ENCODE peak calls at places on chromosomes 11 and 22, in ten cellular contexts. B is GM10248, T is heart right ventricle, S is endothelial cell, X is GM12865, H is PC-3, E is kidney epithelial cell, L is A549, R is cardiac fibroblast, U is fibroblast of the aortic adventitia. W is an unnamed sample.
A peak's percentile ranks its signal among the peaks of the same experiment; 100 is the strongest.

GRCh38 chr11:4072668-4073285 is 21.8 kb upstream of the RRM1 start:
- DNase-seq in B (peak; percentile 62), T (no peak), S (peak; percentile 66), X (peak; percentile 84), H (peak; percentile 81), E (no peak), L (peak; percentile 67), R (peak; percentile 87), U (peak; percentile 89), W (peak; percentile 66)

GRCh38 chr11:403021-403760 is 9.2 kb downstream of the PKP3 start:
- DNase-seq in B (no peak), T (no peak), S (no peak), X (no peak), H (no peak), E (no peak), L (no peak), R (no peak), U (no peak), W (no peak)

GRCh38 chr11:36391062-36391461 is 95.0 kb downstream of the PRR5L start:
- DNase-seq in B (no peak), T (no peak), S (no peak), X (no peak), H (no peak), E (no peak), L (no peak), R (no peak), U (no peak), W (no peak)

GRCh38 chr11:121435796-121436511 is 16.2 kb upstream of the SORL1 start:
- DNase-seq in B (no peak), T (no peak), S (no peak), X (no peak), H (no peak), E (no peak), L (no peak), R (no peak), U (no peak), W (no peak)

GRCh38 chr11:844693-845644 is 2.3 kb downstream of the TSPAN4 start:
- DNase-seq in B (peak; percentile 63), T (peak; percentile 91), S (peak; percentile 72), X (no peak), H (peak; percentile 74), E (no peak), L (peak; percentile 83), R (peak; percentile 99), U (peak; percentile 99), W (peak; percentile 77)

GRCh38 chr11:62201376-62201775 is 7.1 kb upstream of the SCGB2A1 start:
- DNase-seq in B (no peak), T (no peak), S (no peak), X (no peak), H (peak; percentile 68), E (no peak), L (no peak), R (no peak), U (no peak), W (no peak)

GRCh38 chr22:33909906-33910305 is 10.4 kb downstream of the LARGE1 start:
- DNase-seq in B (no peak), T (no peak), S (no peak), X (no peak), H (no peak), E (no peak), L (no peak), R (peak; percentile 33), U (peak; percentile 56), W (no peak)

GRCh38 chr22:42797021-42797420 is 60.1 kb downstream of the ARFGAP3 start:
- DNase-seq in B (no peak), T (no peak), S (no peak), X (no peak), H (no peak), E (no peak), L (no peak), R (peak; percentile 67), U (no peak), W (no peak)

GRCh38 chr11:96097844-96098421 is 174.0 kb upstream of the MTMR2 start:
- DNase-seq in B (no peak), T (no peak), S (no peak), X (no peak), H (peak; percentile 44), E (no peak), L (no peak), R (peak; percentile 39), U (peak; percentile 35), W (no peak)

GRCh38 chr11:126391970-126392637 is 36.6 kb downstream of the ST3GAL4 start:
- DNase-seq in B (no peak), T (no peak), S (no peak), X (peak; percentile 39), H (no peak), E (no peak), L (no peak), R (peak; percentile 45), U (no peak), W (no peak)

GRCh38 chr11:46541593-46542371 is 52.0 kb downstream of the AMBRA1 start:
- DNase-seq in B (no peak), T (peak; percentile 51), S (no peak), X (no peak), H (no peak), E (no peak), L (no peak), R (no peak), U (no peak), W (no peak)

GRCh38 chr22:33842421-33843094 is 77.7 kb downstream of the LARGE1 start:
- DNase-seq in B (no peak), T (no peak), S (no peak), X (peak; percentile 87), H (no peak), E (no peak), L (no peak), R (no peak), U (no peak), W (no peak)

GRCh38 chr11:14967581-14968214 is 4.5 kb downstream of the CALCA start:
- DNase-seq in B (no peak), T (no peak), S (no peak), X (no peak), H (no peak), E (no peak), L (no peak), R (no peak), U (no peak), W (no peak)

GRCh38 chr11:14973621-14974020 is 1.5 kb upstream of the CALCA start:
- DNase-seq in B (no peak), T (peak; percentile 13), S (peak; percentile 45), X (peak; percentile 41), H (no peak), E (no peak), L (no peak), R (peak; percentile 11), U (peak; percentile 18), W (no peak)

GRCh38 chr11:14971865-14972580 is at the start of gene CALCA:
- DNase-seq in B (no peak), T (no peak), S (no peak), X (no peak), H (no peak), E (no peak), L (no peak), R (no peak), U (peak; percentile 17), W (no peak)

GRCh38 chr11:14972581-14973490 is 685 bp upstream of the CALCA start:
- DNase-seq in B (no peak), T (no peak), S (no peak), X (no peak), H (no peak), E (no peak), L (no peak), R (no peak), U (no peak), W (no peak)

DNA sequence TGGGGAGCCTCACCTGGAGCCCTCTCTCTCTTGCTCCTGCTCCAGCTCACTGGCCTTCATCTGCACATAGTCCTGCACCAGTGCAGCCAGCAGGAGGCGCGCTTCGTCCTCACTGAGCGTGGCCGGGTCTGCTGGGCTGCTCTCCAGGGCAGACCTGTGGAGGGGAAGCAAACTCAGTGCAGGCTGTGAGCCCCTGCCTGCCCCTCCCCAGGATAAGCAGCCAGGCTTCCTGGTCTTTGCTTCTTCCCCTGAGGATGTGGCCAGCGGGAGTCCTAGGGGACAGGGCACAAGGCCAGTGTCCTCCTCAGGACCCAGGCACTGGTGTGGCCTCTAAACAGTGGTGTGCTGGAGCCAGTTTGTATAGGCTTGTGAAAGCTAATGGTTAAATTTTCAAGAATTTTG is 2.2 kb downstream of the CALCA start:
- DNase-seq in B (no peak), T (peak; percentile 28), S (peak; percentile 94), X (peak; percentile 48), H (peak; percentile 37), E (no peak), L (no peak), R (no peak), U (peak; percentile 11), W (peak; percentile 20)
- TF ChIP-seq CTCF in B (peak; percentile 60), T (peak; percentile 52), S (peak; percentile 61), X (peak; percentile 65), H (peak; percentile 62), E (peak; percentile 52), L (peak; percentile 52), R (peak; percentile 80), U (peak; percentile 61), W (peak; percentile 88)

DNA sequence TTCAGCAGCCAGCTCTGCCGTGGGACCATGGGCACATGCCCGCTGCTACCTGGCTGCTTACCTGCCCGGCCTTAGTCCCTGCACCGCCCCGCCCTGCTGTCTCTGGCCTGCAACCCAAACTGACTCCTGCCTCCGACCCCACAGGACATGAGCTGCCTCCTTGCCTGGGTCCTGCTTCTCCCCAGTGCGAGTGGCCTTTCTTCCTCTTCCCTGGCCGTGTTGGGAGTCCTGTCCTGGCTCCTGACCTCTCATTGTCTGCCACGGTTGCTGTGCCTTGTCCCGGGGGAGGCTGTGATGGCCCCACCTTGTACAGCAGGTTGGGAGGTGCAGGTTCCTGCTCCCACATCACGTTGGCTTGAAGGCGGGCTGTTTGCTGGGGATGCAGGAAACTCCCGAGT is 370.0 kb downstream of the TBC1D22A start:
- DNase-seq in B (no peak), T (no peak), S (no peak), X (no peak), H (no peak), E (no peak), L (no peak), R (no peak), U (no peak), W (no peak)
- TF ChIP-seq CTCF in B (no peak), T (no peak), S (no peak), X (no peak), H (no peak), E (no peak), L (no peak), R (no peak), U (no peak), W (no peak)

GRCh38 chr11:113774174-113774503 is 647 bp upstream of the ZW10 start:
- DNase-seq in B (no peak), T (no peak), S (no peak), X (no peak), H (no peak), E (no peak), L (no peak), R (no peak), U (no peak), W (no peak)
- TF ChIP-seq CTCF in B (no peak), T (peak; percentile 5), S (peak; percentile 44), X (no peak), H (no peak), E (no peak), L (no peak), R (no peak), U (no peak), W (peak; percentile 51)

DNA sequence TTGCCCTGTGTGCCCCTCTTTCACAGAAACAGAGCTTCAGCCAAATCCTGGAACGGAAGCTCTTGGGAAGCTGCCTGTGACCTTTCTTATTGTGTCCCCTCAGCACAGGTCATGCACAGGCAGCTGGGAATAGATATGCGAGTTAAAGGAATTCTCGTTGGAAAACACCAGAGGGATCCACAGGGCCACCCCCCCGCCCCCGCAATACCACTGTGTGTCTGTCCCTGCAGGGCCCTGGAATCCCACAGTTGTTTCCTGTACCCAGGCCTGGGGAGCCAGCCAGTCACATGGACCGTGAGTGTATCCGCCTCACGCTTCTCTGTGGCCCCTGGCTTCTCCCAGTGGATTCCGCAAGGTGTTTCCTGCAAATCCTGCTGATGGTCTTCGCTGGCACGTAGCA is 29.0 kb downstream of the TIMP3 start:
- DNase-seq in B (no peak), T (peak; percentile 65), S (peak; percentile 69), X (no peak), H (no peak), E (no peak), L (no peak), R (no peak), U (no peak), W (no peak)
- TF ChIP-seq CTCF in B (no peak), T (no peak), S (no peak), X (no peak), H (no peak), E (no peak), L (no peak), R (no peak), U (no peak), W (no peak)